ENCODE peak calls at places on chromosomes 5 and 9, in four cellular contexts. One of them, this sample, is unnamed. For H3K4me1, the result is how much of the 10 kb centered on the place peaks cover.

GRCh38 chr5:159650803-159651202 is 265.5 kb upstream of the ADRA1B start:
- DNase-seq in spleen: no peak
- DNase-seq in A549: no peak
- DNase-seq in cardiac muscle cell: no peak
- DNase-seq in this sample: no peak

GRCh38 chr9:110316255-110316921 is 21.3 kb downstream of the TXNDC8 start:
- DNase-seq in spleen: no peak
- DNase-seq in A549: no peak
- DNase-seq in cardiac muscle cell: peak
- DNase-seq in this sample: no peak

GRCh38 chr5:60323596-60323995 is 376.4 kb downstream of the DEPDC1B start:
- DNase-seq in A549: no peak
- DNase-seq in spleen: no peak
- DNase-seq in cardiac muscle cell: no peak
- DNase-seq in this sample: no peak

GRCh38 chr5:137888875-137889759 is at the start of gene PKD2L2:
- DNase-seq in spleen: peak
- DNase-seq in A549: peak
- DNase-seq in cardiac muscle cell: peak
- DNase-seq in this sample: peak

GRCh38 chr9:73780916-73781315 is 629.3 kb downstream of the ANXA1 start:
- DNase-seq in spleen: no peak
- DNase-seq in cardiac muscle cell: peak
- DNase-seq in A549: no peak
- DNase-seq in this sample: no peak

GRCh38 chr5:149732500-149733128 is 2.5 kb downstream of the PPARGC1B start:
- DNase-seq in cardiac muscle cell: peak
- DNase-seq in spleen: no peak
- DNase-seq in A549: no peak
- DNase-seq in this sample: no peak

GRCh38 chr9:28808042-28808441 is 1234.8 kb upstream of the C9orf72 start:
- DNase-seq in spleen: no peak
- DNase-seq in cardiac muscle cell: peak
- DNase-seq in A549: no peak
- DNase-seq in this sample: no peak

GRCh38 chr9:93263334-93264229 is 79.6 kb downstream of the WNK2 start:
- DNase-seq in cardiac muscle cell: no peak
- DNase-seq in spleen: peak
- DNase-seq in A549: no peak
- DNase-seq in this sample: no peak

GRCh38 chr5:89816038-89816437 is 593.5 kb downstream of the CETN3 start:
- DNase-seq in A549: no peak
- DNase-seq in cardiac muscle cell: no peak
- DNase-seq in spleen: no peak
- DNase-seq in this sample: no peak

GRCh38 chr5:65933295-65933694 is 6.9 kb downstream of the ERBIN start:
- DNase-seq in spleen: no peak
- DNase-seq in cardiac muscle cell: no peak
- DNase-seq in A549: no peak
- DNase-seq in this sample: no peak

GRCh38 chr9:134585746-134586706 is 55.6 kb upstream of the COL5A1 start:
- DNase-seq in spleen: no peak
- DNase-seq in A549: peak
- DNase-seq in cardiac muscle cell: peak
- DNase-seq in this sample: peak

GRCh38 chr5:158393457-158393856 is 534.5 kb upstream of the CLINT1 start:
- DNase-seq in spleen: no peak
- DNase-seq in cardiac muscle cell: no peak
- DNase-seq in A549: no peak
- DNase-seq in this sample: no peak

GRCh38 chr5:175444060-175444904 is at the start of gene DRD1:
- DNase-seq in A549: peak
- DNase-seq in cardiac muscle cell: peak
- DNase-seq in spleen: peak
- DNase-seq in this sample: no peak

GRCh38 chr9:33184947-33185346 is 17.8 kb upstream of the B4GALT1 start:
- DNase-seq in cardiac muscle cell: peak
- DNase-seq in spleen: no peak
- DNase-seq in A549: no peak
- DNase-seq in this sample: no peak

GRCh38 chr5:1161832-1162229 is 39.6 kb upstream of the SLC6A19 start:
- DNase-seq in spleen: no peak
- DNase-seq in cardiac muscle cell: no peak
- DNase-seq in A549: no peak
- DNase-seq in this sample: no peak

GRCh38 chr5:179264641-179265528 is 80.4 kb downstream of the ADAMTS2 start:
- DNase-seq in spleen: peak
- DNase-seq in A549: no peak
- DNase-seq in cardiac muscle cell: no peak
- DNase-seq in this sample: peak

GRCh38 chr5:142063376-142063775 is 45.2 kb upstream of the NDFIP1 start:
- DNase-seq in A549: no peak
- DNase-seq in cardiac muscle cell: no peak
- DNase-seq in spleen: no peak
- DNase-seq in this sample: no peak

GRCh38 chr5:158979749-158980521 is 119.8 kb downstream of the EBF1 start:
- DNase-seq in A549: peak
- DNase-seq in cardiac muscle cell: peak
- DNase-seq in spleen: no peak
- DNase-seq in this sample: peak

GRCh38 chr5:95937607-95938152 is 24.0 kb downstream of the ELL2 start:
- DNase-seq in spleen: no peak
- DNase-seq in cardiac muscle cell: no peak
- DNase-seq in A549: no peak
- DNase-seq in this sample: no peak

GRCh38 chr5:95936812-95937397 is 24.7 kb downstream of the ELL2 start:
- DNase-seq in spleen: no peak
- DNase-seq in A549: no peak
- DNase-seq in cardiac muscle cell: no peak
- DNase-seq in this sample: no peak

GRCh38 chr5:95934207-95934804 is 27.3 kb downstream of the ELL2 start:
- DNase-seq in spleen: no peak
- DNase-seq in A549: no peak
- DNase-seq in cardiac muscle cell: no peak
- DNase-seq in this sample: no peak

GRCh38 chr5:95932941-95933340 is 28.7 kb downstream of the ELL2 start:
- DNase-seq in cardiac muscle cell: no peak
- DNase-seq in spleen: no peak
- DNase-seq in A549: no peak
- DNase-seq in this sample: no peak

GRCh38 chr5:95935553-95936100 is 26.0 kb downstream of the ELL2 start:
- DNase-seq in spleen: no peak
- DNase-seq in A549: no peak
- DNase-seq in cardiac muscle cell: peak
- DNase-seq in this sample: no peak
- H3K4me1 ChIP-seq in spleen: under half
- H3K4me1 ChIP-seq in A549: under half
- H3K4me1 ChIP-seq in cardiac muscle cell: under half
- H3K4me1 ChIP-seq in this sample: under half

GRCh38 chr5:29795253-29795652 is 1398.2 kb upstream of the CDH6 start:
- DNase-seq in A549: no peak
- DNase-seq in cardiac muscle cell: no peak
- DNase-seq in spleen: no peak
- DNase-seq in this sample: no peak
- H3K4me1 ChIP-seq in A549: under half
- H3K4me1 ChIP-seq in cardiac muscle cell: under half
- H3K4me1 ChIP-seq in spleen: under half
- H3K4me1 ChIP-seq in this sample: under half

GRCh38 chr5:41240390-41240789 is 27.1 kb upstream of the C6 start:
- DNase-seq in A549: no peak
- DNase-seq in cardiac muscle cell: no peak
- DNase-seq in spleen: peak
- DNase-seq in this sample: no peak
- H3K4me1 ChIP-seq in A549: under half
- H3K4me1 ChIP-seq in cardiac muscle cell: under half
- H3K4me1 ChIP-seq in spleen: under half
- H3K4me1 ChIP-seq in this sample: under half

DNA sequence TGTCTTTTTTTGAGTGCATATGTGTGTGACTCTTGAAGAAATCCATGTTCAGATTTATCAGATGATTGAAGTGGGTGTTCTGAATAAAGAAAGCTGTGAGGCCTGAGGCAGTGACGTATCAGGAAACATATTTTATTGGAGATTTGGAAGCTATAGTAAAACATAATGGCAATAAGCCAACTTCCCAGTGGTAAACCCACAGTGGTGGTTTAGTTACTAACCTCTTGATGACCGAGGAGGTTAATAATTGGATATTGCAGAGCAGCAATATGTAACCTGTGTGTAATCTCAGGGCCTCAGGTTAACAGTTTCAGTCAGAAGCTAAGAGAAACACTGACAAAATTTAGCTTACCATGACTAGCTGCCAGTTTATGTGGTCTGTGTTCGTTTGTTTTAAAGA is 6.9 kb downstream of the RGMB start:
- DNase-seq in spleen: no peak
- DNase-seq in cardiac muscle cell: peak
- DNase-seq in A549: no peak
- DNase-seq in this sample: no peak
- H3K4me1 ChIP-seq in spleen: under half
- H3K4me1 ChIP-seq in cardiac muscle cell: under half
- H3K4me1 ChIP-seq in A549: under half
- H3K4me1 ChIP-seq in this sample: under half

GRCh38 chr9:124868511-124869465 is 6.9 kb downstream of the ARPC5L start:
- DNase-seq in spleen: peak
- DNase-seq in cardiac muscle cell: peak
- DNase-seq in A549: peak
- DNase-seq in this sample: peak
- H3K4me1 ChIP-seq in spleen: under half
- H3K4me1 ChIP-seq in cardiac muscle cell: under half
- H3K4me1 ChIP-seq in A549: under half
- H3K4me1 ChIP-seq in this sample: under half

GRCh38 chr5:172587061-172587405 is 54.0 kb upstream of the NEURL1B start:
- DNase-seq in A549: no peak
- DNase-seq in cardiac muscle cell: no peak
- DNase-seq in spleen: peak
- DNase-seq in this sample: no peak
- H3K4me1 ChIP-seq in A549: under half
- H3K4me1 ChIP-seq in cardiac muscle cell: under half
- H3K4me1 ChIP-seq in spleen: under half
- H3K4me1 ChIP-seq in this sample: under half

GRCh38 chr9:127135056-127135745 is 12.8 kb upstream of the ANGPTL2 start:
- DNase-seq in A549: no peak
- DNase-seq in cardiac muscle cell: no peak
- DNase-seq in spleen: no peak
- DNase-seq in this sample: peak

GRCh38 chr9:127132375-127132774 is 9.9 kb upstream of the ANGPTL2 start:
- DNase-seq in A549: no peak
- DNase-seq in cardiac muscle cell: no peak
- DNase-seq in spleen: no peak
- DNase-seq in this sample: no peak

GRCh38 chr9:127131871-127132270 is 9.4 kb upstream of the ANGPTL2 start:
- DNase-seq in spleen: no peak
- DNase-seq in cardiac muscle cell: peak
- DNase-seq in A549: no peak
- DNase-seq in this sample: no peak

GRCh38 chr9:127133739-127134167 is 11.3 kb upstream of the ANGPTL2 start:
- DNase-seq in spleen: no peak
- DNase-seq in cardiac muscle cell: peak
- DNase-seq in A549: no peak
- DNase-seq in this sample: peak

DNA sequence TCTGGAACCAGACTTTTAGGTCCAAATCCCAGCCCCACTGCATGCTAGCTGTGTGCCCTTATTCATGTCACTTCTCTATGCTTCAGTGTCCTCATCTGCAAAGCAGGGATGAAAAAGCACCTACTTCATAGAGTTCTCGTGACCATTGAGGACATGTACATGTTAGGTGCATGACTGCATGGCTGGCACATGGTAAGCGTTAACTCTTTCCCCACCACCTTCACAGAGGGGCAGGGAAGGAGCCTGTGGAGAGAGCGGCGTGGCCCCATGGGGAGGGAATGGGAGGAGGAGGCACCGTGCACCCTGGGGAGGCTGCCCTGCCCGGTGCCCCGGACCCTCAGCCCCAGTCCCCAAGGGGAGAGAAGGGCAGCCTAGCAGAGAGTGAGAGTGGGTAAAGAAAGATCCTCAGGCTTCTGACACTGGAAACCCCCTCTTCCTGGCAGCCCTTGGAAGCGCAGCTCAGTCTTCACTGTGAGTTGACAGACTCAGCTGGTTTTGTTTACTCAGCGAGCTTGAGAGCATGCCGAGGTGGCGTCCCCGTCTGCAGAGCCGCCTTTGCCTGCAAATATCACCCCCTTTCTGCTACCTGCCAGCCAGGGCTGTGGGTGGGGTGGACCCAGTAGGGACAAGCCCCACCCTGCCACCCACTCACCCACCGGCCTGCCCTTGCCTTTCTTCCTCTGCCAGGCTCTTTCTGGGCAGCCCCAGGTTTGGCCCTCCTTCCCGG is 10.6 kb upstream of the ANGPTL2 start:
- DNase-seq in cardiac muscle cell: no peak
- DNase-seq in spleen: no peak
- DNase-seq in A549: no peak
- DNase-seq in this sample: no peak
- H3K4me1 ChIP-seq in cardiac muscle cell: under half
- H3K4me1 ChIP-seq in spleen: under half
- H3K4me1 ChIP-seq in A549: under half
- H3K4me1 ChIP-seq in this sample: under half

DNA sequence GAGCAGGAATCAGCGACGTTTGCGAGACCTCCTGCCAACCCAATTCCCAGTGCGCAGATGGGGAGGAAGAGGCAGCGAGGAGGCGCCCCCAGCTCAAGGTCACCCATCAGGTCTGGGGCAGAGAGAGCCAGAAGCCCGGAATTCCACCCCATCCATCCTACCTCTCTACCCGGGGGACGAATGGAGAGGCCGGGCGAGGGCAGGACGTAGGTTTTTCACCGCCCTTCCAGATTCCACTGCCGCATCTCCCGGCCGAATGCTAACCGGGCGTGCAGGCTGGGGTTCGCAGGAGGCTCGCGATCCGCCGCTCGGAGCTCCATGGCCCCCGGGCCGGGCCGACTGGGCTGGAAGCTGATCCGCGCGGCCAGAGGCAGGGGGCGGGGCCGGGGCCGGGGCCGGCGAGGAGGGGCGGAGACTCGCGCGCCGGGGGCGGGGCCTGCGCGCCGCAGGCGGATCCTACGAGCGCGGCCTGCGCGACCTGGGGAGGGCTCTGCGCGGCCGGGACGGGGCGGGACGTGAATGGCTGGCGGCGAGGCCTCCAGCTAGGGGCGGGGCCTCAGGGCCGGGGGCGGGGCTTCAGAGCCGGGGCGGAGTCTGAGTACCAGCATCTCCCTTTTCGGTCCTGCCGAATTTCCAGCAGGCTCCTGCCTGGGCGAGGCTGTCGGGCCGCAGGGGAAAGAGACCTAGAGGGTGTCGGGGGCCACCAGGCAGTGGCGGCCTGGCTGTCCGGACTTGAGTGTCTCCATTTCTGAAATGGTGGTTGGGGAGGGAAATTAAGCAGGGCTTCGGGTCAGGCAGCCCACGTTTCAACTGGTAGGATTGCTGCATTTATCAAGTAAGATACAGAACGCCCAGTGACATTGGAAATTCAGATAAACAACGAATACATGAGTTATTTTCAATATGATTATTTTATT is at the start of gene ST6GALNAC4:
- DNase-seq in A549: peak
- DNase-seq in spleen: peak
- DNase-seq in cardiac muscle cell: peak
- DNase-seq in this sample: peak
- H3K4me1 ChIP-seq in A549: half or more
- H3K4me1 ChIP-seq in spleen: half or more
- H3K4me1 ChIP-seq in cardiac muscle cell: under half
- H3K4me1 ChIP-seq in this sample: half or more

GRCh38 chr9:113588936-113589335 is 125.4 kb downstream of the RGS3 start:
- DNase-seq in A549: no peak
- DNase-seq in spleen: no peak
- DNase-seq in cardiac muscle cell: no peak
- DNase-seq in this sample: no peak
- H3K4me1 ChIP-seq in A549: under half
- H3K4me1 ChIP-seq in spleen: half or more
- H3K4me1 ChIP-seq in cardiac muscle cell: under half
- H3K4me1 ChIP-seq in this sample: under half

This sample was measured in right atrium auricular region.